ENCODE peak calls at places on chromosome 11, in six cellular contexts. One of them, this sample, is unnamed.

GRCh38 chr11:68750197-68750987 is 928 bp downstream of the TESMIN start:
- DNase-seq in WTC11: peak; percentile 94
- DNase-seq in T1000: no peak
- DNase-seq in thoracic aorta: no peak
- DNase-seq in SW 1271: no peak
- DNase-seq in HEK293T: no peak
- DNase-seq in this sample: no peak

GRCh38 chr11:1220941-1221721 is 1.7 kb upstream of the MUC5B start:
- DNase-seq in T1000: no peak
- DNase-seq in thoracic aorta: no peak
- DNase-seq in WTC11: peak; percentile 7
- DNase-seq in SW 1271: no peak
- DNase-seq in HEK293T: no peak
- DNase-seq in this sample: no peak

GRCh38 chr11:64351136-64351631 is 7.8 kb upstream of the RPS6KA4 start:
- DNase-seq in T1000: no peak
- DNase-seq in WTC11: no peak
- DNase-seq in thoracic aorta: no peak
- DNase-seq in SW 1271: no peak
- DNase-seq in HEK293T: no peak
- DNase-seq in this sample: no peak

GRCh38 chr11:131748146-131749050 is 378.0 kb downstream of the NTM start:
- DNase-seq in T1000: no peak
- DNase-seq in thoracic aorta: no peak
- DNase-seq in WTC11: peak; percentile 74
- DNase-seq in HEK293T: peak; percentile 50
- DNase-seq in SW 1271: no peak
- DNase-seq in this sample: peak; percentile 51

GRCh38 chr11:17865765-17866428 is 131.3 kb downstream of the KCNC1 start:
- DNase-seq in T1000: no peak
- DNase-seq in HEK293T: no peak
- DNase-seq in WTC11: no peak
- DNase-seq in SW 1271: no peak
- DNase-seq in thoracic aorta: no peak
- DNase-seq in this sample: no peak

GRCh38 chr11:2551131-2551530 is 106.3 kb downstream of the KCNQ1 start:
- DNase-seq in HEK293T: no peak
- DNase-seq in T1000: no peak
- DNase-seq in WTC11: no peak
- DNase-seq in SW 1271: no peak
- DNase-seq in thoracic aorta: no peak
- DNase-seq in this sample: no peak

GRCh38 chr11:132028380-132029240 is 658.2 kb downstream of the NTM start:
- DNase-seq in thoracic aorta: no peak
- DNase-seq in T1000: no peak
- DNase-seq in HEK293T: no peak
- DNase-seq in SW 1271: no peak
- DNase-seq in WTC11: no peak
- DNase-seq in this sample: no peak

GRCh38 chr11:47251751-47252150 is 3.1 kb upstream of the ACP2 start:
- DNase-seq in HEK293T: no peak
- DNase-seq in T1000: no peak
- DNase-seq in SW 1271: no peak
- DNase-seq in WTC11: no peak
- DNase-seq in thoracic aorta: no peak
- DNase-seq in this sample: no peak

GRCh38 chr11:71269603-71270511 is 17.5 kb upstream of the SHANK2 start:
- DNase-seq in T1000: no peak
- DNase-seq in thoracic aorta: no peak
- DNase-seq in SW 1271: no peak
- DNase-seq in HEK293T: no peak
- DNase-seq in WTC11: no peak
- DNase-seq in this sample: no peak

GRCh38 chr11:60946601-60947265 is 5.2 kb downstream of the SLC15A3 start:
- DNase-seq in HEK293T: no peak
- DNase-seq in SW 1271: no peak
- DNase-seq in thoracic aorta: no peak
- DNase-seq in WTC11: no peak
- DNase-seq in T1000: no peak
- DNase-seq in this sample: no peak

This sample was measured in activated CD4-positive, alpha-beta memory T cell treated with anti-CD3 and anti-CD28 coated beads for 36 hours.